ENCODE peak calls at places on chromosome 7, in six cellular contexts. T is K562, Z is H1, G is WTC11, B is GM12878, D is HepG2. S is an unnamed sample.

GRCh38 chr7:148153611-148154010 is 437.0 kb upstream of the C7orf33 start:
- DNase-seq in T (no peak), Z (no peak), G (no peak), B (no peak), D (no peak), S (no peak)

GRCh38 chr7:106486331-106486730 is 174.6 kb downstream of the CCDC71L start:
- DNase-seq in T (no peak), Z (no peak), G (no peak), B (no peak), D (no peak), S (no peak)

GRCh38 chr7:115005942-115006341 is 84.0 kb downstream of the MDFIC start:
- DNase-seq in T (no peak), Z (peak), G (peak), B (no peak), D (peak), S (peak)

GRCh38 chr7:4712371-4713182 is 30.5 kb downstream of the FOXK1 start:
- DNase-seq in T (peak), Z (no peak), G (no peak), B (no peak), D (peak), S (no peak)

GRCh38 chr7:142733271-142733670 is 16.0 kb upstream of the PRSS1 start:
- DNase-seq in T (no peak), Z (no peak), G (no peak), B (no peak), D (no peak), S (no peak)

GRCh38 chr7:85135931-85136330 is 50.9 kb downstream of the SEMA3D start:
- DNase-seq in T (no peak), Z (no peak), G (no peak), B (no peak), D (no peak), S (no peak)

GRCh38 chr7:37385787-37386186 is 62.9 kb downstream of the ELMO1 start:
- DNase-seq in T (no peak), Z (no peak), G (no peak), B (no peak), D (no peak), S (no peak)

GRCh38 chr7:32427769-32428291 is 62.4 kb downstream of the LSM5 start:
- DNase-seq in T (peak), Z (peak), G (peak), B (no peak), D (peak), S (peak)

GRCh38 chr7:82194011-82194410 is 249.6 kb downstream of the CACNA2D1 start:
- DNase-seq in T (no peak), Z (no peak), G (no peak), B (no peak), D (no peak), S (no peak)

GRCh38 chr7:133255461-133255860 is 2.6 kb downstream of the EXOC4 start:
- DNase-seq in T (no peak), Z (no peak), G (no peak), B (no peak), D (no peak), S (no peak)

GRCh38 chr7:129535896-129536295 is 33.6 kb downstream of the SMKR1 start:
- DNase-seq in T (no peak), Z (no peak), G (no peak), B (no peak), D (no peak), S (no peak)

GRCh38 chr7:46547044-46547443 is 626.0 kb upstream of the IGFBP3 start:
- DNase-seq in T (no peak), Z (no peak), G (no peak), B (no peak), D (no peak), S (no peak)

GRCh38 chr7:41336455-41336952 is 366.4 kb downstream of the INHBA start:
- DNase-seq in T (no peak), Z (no peak), G (no peak), B (no peak), D (no peak), S (no peak)

GRCh38 chr7:137760111-137760510 is 86.7 kb downstream of the DGKI start:
- DNase-seq in T (no peak), Z (no peak), G (no peak), B (no peak), D (no peak), S (peak)

GRCh38 chr7:149714910-149715471 is 58.4 kb downstream of the ZNF467 start:
- DNase-seq in T (no peak), Z (no peak), G (no peak), B (no peak), D (no peak), S (no peak)

GRCh38 chr7:164882-165660 is 27.3 kb upstream of the FAM20C start:
- DNase-seq in T (no peak), Z (no peak), G (no peak), B (no peak), D (no peak), S (no peak)

GRCh38 chr7:81501220-81501619 is 268.6 kb downstream of the HGF start:
- DNase-seq in T (no peak), Z (no peak), G (no peak), B (no peak), D (no peak), S (no peak)

GRCh38 chr7:64308019-64308275 is 5.8 kb upstream of the ZNF736 start:
- DNase-seq in T (no peak), Z (no peak), G (no peak), B (no peak), D (no peak), S (no peak)

GRCh38 chr7:28684729-28685211 is 272.5 kb downstream of the CREB5 start:
- DNase-seq in T (no peak), Z (no peak), G (no peak), B (no peak), D (no peak), S (no peak)

GRCh38 chr7:147984265-147984664 is 606.3 kb upstream of the C7orf33 start:
- DNase-seq in T (no peak), Z (no peak), G (no peak), B (no peak), D (no peak), S (no peak)

GRCh38 chr7:23473848-23474097 is 3.5 kb upstream of the IGF2BP3 start:
- DNase-seq in T (no peak), Z (no peak), G (peak), B (no peak), D (peak), S (peak)

GRCh38 chr7:5598769-5599371 is 175.2 kb upstream of the TNRC18 start:
- DNase-seq in T (peak), Z (peak), G (peak), B (no peak), D (no peak), S (peak)

GRCh38 chr7:31633894-31634494 is 53.0 kb upstream of the PPP1R17 start:
- DNase-seq in T (peak), Z (no peak), G (peak), B (no peak), D (peak), S (peak)

GRCh38 chr7:23396222-23396621 is 74.1 kb downstream of the IGF2BP3 start:
- DNase-seq in T (no peak), Z (no peak), G (no peak), B (no peak), D (no peak), S (no peak)

GRCh38 chr7:1886361-1887064 is 216.4 kb downstream of the ELFN1 start:
- DNase-seq in T (no peak), Z (no peak), G (no peak), B (no peak), D (no peak), S (no peak)

GRCh38 chr7:1888425-1888824 is 218.3 kb downstream of the ELFN1 start:
- DNase-seq in T (no peak), Z (no peak), G (no peak), B (no peak), D (no peak), S (no peak)

GRCh38 chr7:1889091-1889490 is 219.0 kb downstream of the ELFN1 start:
- DNase-seq in T (no peak), Z (no peak), G (no peak), B (no peak), D (no peak), S (no peak)

GRCh38 chr7:1885465-1886226 is 215.6 kb downstream of the ELFN1 start:
- DNase-seq in T (no peak), Z (no peak), G (no peak), B (no peak), D (no peak), S (no peak)

GRCh38 chr7:1887251-1887650 is 217.2 kb downstream of the ELFN1 start:
- DNase-seq in T (no peak), Z (no peak), G (no peak), B (no peak), D (no peak), S (no peak)
- TF ChIP-seq CREB1 in T (no peak), Z (no peak), G (no peak), B (no peak), D (no peak), S (no peak)

GRCh38 chr7:75971961-75972763 is 22.2 kb downstream of the TMEM120A start:
- DNase-seq in T (peak), Z (no peak), G (peak), B (no peak), D (no peak), S (peak)
- TF ChIP-seq CREB1 in T (no peak), Z (no peak), G (no peak), B (no peak), D (no peak), S (no peak)

GRCh38 chr7:94396606-94397005 is 1.9 kb downstream of the COL1A2 start:
- DNase-seq in T (no peak), Z (no peak), G (no peak), B (no peak), D (no peak), S (no peak)
- TF ChIP-seq CREB1 in T (no peak), Z (no peak), G (no peak), B (no peak), D (no peak), S (no peak)

DNA sequence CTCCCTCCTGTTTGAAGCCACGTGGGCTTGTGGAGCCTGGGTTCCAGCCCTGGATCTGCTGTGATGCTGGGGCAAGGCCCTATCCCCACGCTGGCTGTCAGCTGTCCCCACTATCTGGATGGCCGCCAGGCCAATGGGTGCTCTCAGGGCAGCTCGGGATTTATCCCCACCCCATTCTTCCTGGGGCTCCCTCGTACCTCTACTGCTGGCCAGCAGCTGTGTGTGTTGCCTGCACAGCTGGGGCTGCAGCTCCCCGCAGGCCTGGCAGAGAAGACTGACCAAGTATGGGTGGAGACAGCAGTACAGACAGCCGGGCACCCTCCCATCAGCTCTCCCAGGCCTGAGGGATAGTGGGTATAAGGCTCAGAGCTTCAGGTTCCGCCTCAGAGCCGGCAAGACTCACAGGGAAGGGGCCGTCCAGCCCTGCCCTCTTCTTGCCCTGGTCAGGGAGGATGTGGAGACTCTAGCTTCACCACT is 13.6 kb downstream of the CLIP2 start:
- DNase-seq in T (no peak), Z (no peak), G (no peak), B (no peak), D (no peak), S (no peak)
- TF ChIP-seq CREB1 in T (no peak), Z (no peak), G (no peak), B (no peak), D (no peak), S (no peak)